ENCODE peak calls at places on chromosomes 4 and X, in eight cellular contexts. T is left ventricle myocardium inferior; E is adipocyte; W is CD8-positive, alpha-beta T cell; B is pancreas; N is breast epithelium; A is small intestine; P is fibroblast of lung. L is an unnamed sample.

GRCh38 chr4:166078956-166079355 is 205.9 kb downstream of the TLL1 start:
- DNase-seq in T (no peak), E (peak; percentile 14), W (no peak), B (no peak), N (no peak), A (no peak), P (peak; percentile 3), L (no peak)

GRCh38 chr4:47475411-47475810 is 9.7 kb upstream of the ATP10D start:
- DNase-seq in T (no peak), E (no peak), W (no peak), B (no peak), N (no peak), A (no peak), P (no peak), L (no peak)

GRCh38 chrX:76253432-76253831 is 80.6 kb downstream of the PBDC1 start:
- DNase-seq in T (no peak), E (peak; percentile 61), W (peak; percentile 35), B (no peak), N (no peak), A (peak; percentile 42), P (peak; percentile 18), L (peak; percentile 20)

GRCh38 chr4:151198748-151199147 is 78.2 kb upstream of the PRSS48 start:
- DNase-seq in T (no peak), E (peak; percentile 60), W (no peak), B (no peak), N (no peak), A (no peak), P (no peak), L (no peak)

GRCh38 chr4:130820448-130820847 is 1724.5 kb downstream of the C4orf33 start:
- DNase-seq in T (no peak), E (no peak), W (no peak), B (no peak), N (no peak), A (no peak), P (no peak), L (no peak)

GRCh38 chr4:87410157-87410556 is 12.2 kb upstream of the NUDT9 start:
- DNase-seq in T (no peak), E (no peak), W (no peak), B (no peak), N (no peak), A (no peak), P (peak; percentile 46), L (no peak)

GRCh38 chr4:113961322-113961698 is 18.1 kb downstream of the ARSJ start:
- DNase-seq in T (no peak), E (peak; percentile 83), W (no peak), B (no peak), N (no peak), A (no peak), P (peak; percentile 71), L (no peak)

GRCh38 chrX:27555514-27555913 is 34.6 kb upstream of the DCAF8L2 start:
- DNase-seq in T (no peak), E (peak; percentile 36), W (no peak), B (no peak), N (no peak), A (peak; percentile 8), P (peak; percentile 3), L (no peak)

GRCh38 chrX:20252392-20253231 is 14.1 kb downstream of the RPS6KA3 start:
- DNase-seq in T (peak; percentile 45), E (peak; percentile 62), W (peak; percentile 77), B (peak; percentile 53), N (peak; percentile 49), A (peak; percentile 64), P (peak; percentile 24), L (peak; percentile 25)

GRCh38 chrX:44232100-44232499 is 111.4 kb downstream of the EFHC2 start:
- DNase-seq in T (no peak), E (no peak), W (no peak), B (no peak), N (no peak), A (no peak), P (no peak), L (no peak)

GRCh38 chr4:159178147-159178541 is 75.3 kb downstream of the RAPGEF2 start:
- DNase-seq in T (no peak), E (peak; percentile 66), W (no peak), B (no peak), N (no peak), A (no peak), P (peak; percentile 12), L (no peak)

GRCh38 chrX:153735274-153735673 is 10.6 kb downstream of the ABCD1 start:
- DNase-seq in T (no peak), E (no peak), W (no peak), B (no peak), N (no peak), A (peak; percentile 21), P (peak; percentile 12), L (no peak)

GRCh38 chrX:65758505-65758904 is 91.1 kb downstream of the MSN start:
- DNase-seq in T (no peak), E (no peak), W (no peak), B (no peak), N (no peak), A (no peak), P (no peak), L (no peak)

GRCh38 chr4:81337211-81337610 is 122.2 kb upstream of the PRKG2 start:
- DNase-seq in T (no peak), E (peak; percentile 35), W (no peak), B (no peak), N (no peak), A (no peak), P (no peak), L (no peak)

GRCh38 chr4:107044170-107044569 is 8.1 kb upstream of the DKK2 start:
- DNase-seq in T (no peak), E (peak; percentile 20), W (no peak), B (no peak), N (no peak), A (no peak), P (no peak), L (no peak)

GRCh38 chr4:5760936-5761480 is 50.0 kb downstream of the EVC start:
- DNase-seq in T (no peak), E (no peak), W (no peak), B (no peak), N (no peak), A (no peak), P (no peak), L (no peak)

GRCh38 chr4:38672247-38673071 is 8.5 kb downstream of the KLF3 start:
- DNase-seq in T (no peak), E (no peak), W (no peak), B (peak; percentile 64), N (no peak), A (no peak), P (no peak), L (peak; percentile 28)
- H3K4me1 ChIP-seq in T (peaks cover 100% of the 10 kb centered on the region), E (peaks cover 90% of the 10 kb centered on the region), W (peaks cover 94% of the 10 kb centered on the region), B (peaks cover 57% of the 10 kb centered on the region), N (peaks cover 11% of the 10 kb centered on the region), A (peaks cover 33% of the 10 kb centered on the region), P (peaks cover 41% of the 10 kb centered on the region), L (peaks cover 90% of the 10 kb centered on the region)

GRCh38 chr4:24949970-24950369 is 37.1 kb upstream of the CCDC149 start:
- DNase-seq in T (no peak), E (no peak), W (no peak), B (no peak), N (no peak), A (no peak), P (no peak), L (no peak)

GRCh38 chr4:24956091-24956490 is 43.2 kb upstream of the CCDC149 start:
- DNase-seq in T (no peak), E (no peak), W (no peak), B (no peak), N (no peak), A (no peak), P (no peak), L (no peak)

GRCh38 chr4:24956763-24957162 is 43.9 kb upstream of the CCDC149 start:
- DNase-seq in T (no peak), E (no peak), W (no peak), B (no peak), N (no peak), A (no peak), P (no peak), L (no peak)

DNA sequence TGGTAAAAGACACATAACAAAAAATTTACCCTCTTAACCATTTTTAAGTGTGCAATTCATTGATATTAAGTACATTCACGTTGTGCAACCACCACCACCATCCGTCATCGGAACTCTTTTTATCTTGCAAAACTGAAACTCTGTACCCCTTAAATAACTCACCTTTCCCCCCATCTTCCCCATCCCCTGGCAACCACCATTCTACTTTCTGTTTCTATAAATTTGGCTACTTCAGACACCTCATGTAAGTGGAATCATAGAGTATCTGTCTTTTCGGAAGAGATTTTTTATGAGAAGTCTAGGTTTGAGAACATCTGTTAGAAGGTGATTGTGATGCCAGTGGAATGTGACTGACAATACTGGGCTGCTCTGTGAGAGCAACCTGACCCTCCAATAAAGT is 39.8 kb upstream of the CCDC149 start:
- DNase-seq in T (no peak), E (no peak), W (no peak), B (no peak), N (no peak), A (no peak), P (no peak), L (no peak)
- H3K9me3 ChIP-seq in T (peaks cover 18% of the 10 kb centered on the region), E (peaks cover 8% of the 10 kb centered on the region), W (no peaks in the 10 kb centered on the region), B (no peaks in the 10 kb centered on the region), N (no peaks in the 10 kb centered on the region), A (no peaks in the 10 kb centered on the region), P (no peaks in the 10 kb centered on the region), L (no peaks in the 10 kb centered on the region)

GRCh38 chr4:83662204-83662603 is 126.3 kb downstream of the GPAT3 start:
- DNase-seq in T (no peak), E (no peak), W (no peak), B (no peak), N (no peak), A (no peak), P (no peak), L (no peak)

GRCh38 chr4:83660578-83660977 is 124.7 kb downstream of the GPAT3 start:
- DNase-seq in T (no peak), E (no peak), W (no peak), B (no peak), N (no peak), A (no peak), P (no peak), L (no peak)

GRCh38 chr4:83661359-83661758 is 125.5 kb downstream of the GPAT3 start:
- DNase-seq in T (no peak), E (no peak), W (no peak), B (no peak), N (no peak), A (no peak), P (no peak), L (no peak)

GRCh38 chr4:83657336-83657735 is 121.4 kb downstream of the GPAT3 start:
- DNase-seq in T (no peak), E (no peak), W (no peak), B (no peak), N (no peak), A (no peak), P (no peak), L (no peak)

GRCh38 chr4:83658806-83659205 is 122.9 kb downstream of the GPAT3 start:
- DNase-seq in T (no peak), E (peak; percentile 62), W (no peak), B (no peak), N (no peak), A (no peak), P (no peak), L (no peak)
- H3K4me3 ChIP-seq in T (no peak overlapping the region), E (peak overlapping the region; percentile 42), W (no peak overlapping the region), B (no peak overlapping the region), N (no peak overlapping the region), A (no peak overlapping the region), P (no peak overlapping the region), L (no peak overlapping the region)

DNA sequence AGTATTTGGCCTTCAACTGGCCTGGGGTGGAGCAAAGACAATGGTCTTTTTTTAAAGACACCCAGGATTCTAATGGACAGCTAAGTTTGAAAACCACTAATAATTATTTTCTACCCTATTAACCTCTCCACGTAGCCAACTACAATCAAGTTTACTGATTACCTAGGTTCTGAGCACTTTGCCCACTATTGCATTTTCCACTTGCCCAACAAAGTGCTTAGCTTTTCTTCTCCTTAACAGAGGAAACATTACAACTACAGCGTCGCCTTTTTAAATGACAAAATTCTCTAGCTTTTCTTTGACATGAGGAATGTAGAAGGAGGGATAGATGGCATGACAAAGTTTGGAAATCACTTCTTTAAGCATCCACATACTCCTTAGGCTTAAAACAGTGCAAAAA is 2.0 kb downstream of the CHIC2 start:
- DNase-seq in T (no peak), E (no peak), W (no peak), B (no peak), N (no peak), A (peak; percentile 47), P (no peak), L (no peak)
- H3K4me1 ChIP-seq in T (peaks cover 95% of the 10 kb centered on the region), E (peaks cover 65% of the 10 kb centered on the region), W (peaks cover 47% of the 10 kb centered on the region), B (peaks cover 30% of the 10 kb centered on the region), N (peaks cover 7% of the 10 kb centered on the region), A (peaks cover 12% of the 10 kb centered on the region), P (peaks cover 15% of the 10 kb centered on the region), L (peaks cover 31% of the 10 kb centered on the region)